ENCODE peak calls at places on chromosomes 11 and 22, in four cellular contexts. Y is hepatocyte, N is fibroblast of mammary gland, C is left lung. J is an unnamed sample.

GRCh38 chr11:16217631-16218030 is 138.7 kb downstream of the SOX6 start:
- DNase-seq in Y (no peak), N (peak), C (no peak), J (no peak)

GRCh38 chr22:21921729-21922128 is 30.9 kb downstream of the PPM1F start:
- DNase-seq in Y (no peak), N (no peak), C (no peak), J (no peak)

GRCh38 chr22:40512426-40513136 is 123.9 kb downstream of the MRTFA start:
- DNase-seq in Y (peak), N (peak), C (no peak), J (no peak)

GRCh38 chr11:19988598-19988997 is 171.7 kb downstream of the DBX1 start:
- DNase-seq in Y (peak), N (peak), C (peak), J (peak)

GRCh38 chr22:37561209-37562048 is 1.1 kb downstream of the CDC42EP1 start:
- DNase-seq in Y (peak), N (peak), C (peak), J (peak)

GRCh38 chr11:111635706-111636045 is 33.4 kb downstream of the SIK2 start:
- DNase-seq in Y (no peak), N (peak), C (no peak), J (no peak)

GRCh38 chr11:1481861-1482441 is 4.6 kb downstream of the MOB2 start:
- DNase-seq in Y (no peak), N (no peak), C (no peak), J (peak)

GRCh38 chr11:65505434-65506315 is 6.8 kb downstream of the MALAT1 start:
- DNase-seq in Y (no peak), N (peak), C (no peak), J (no peak)

GRCh38 chr11:46858920-46859531 is 12.9 kb upstream of the CKAP5 start:
- DNase-seq in Y (no peak), N (no peak), C (no peak), J (no peak)

GRCh38 chr11:126341760-126342161 is 13.7 kb upstream of the ST3GAL4 start:
- DNase-seq in Y (no peak), N (peak), C (no peak), J (no peak)

GRCh38 chr11:74683279-74683871 is 47.9 kb downstream of the CHRDL2 start:
- DNase-seq in Y (peak), N (no peak), C (peak), J (peak)

GRCh38 chr11:111978028-111978771 is 41.1 kb downstream of the DIXDC1 start:
- DNase-seq in Y (peak), N (peak), C (peak), J (no peak)

GRCh38 chr11:109937968-109938367 is 155.2 kb upstream of the ZC3H12C start:
- DNase-seq in Y (no peak), N (no peak), C (no peak), J (no peak)

GRCh38 chr22:42065408-42066132 is 5.0 kb downstream of the NAGA start:
- DNase-seq in Y (no peak), N (no peak), C (no peak), J (no peak)

GRCh38 chr22:46057762-46058420 is 80.9 kb upstream of the WNT7B start:
- DNase-seq in Y (no peak), N (peak), C (peak), J (peak)

GRCh38 chr22:29284196-29284595 is 16.1 kb downstream of the EWSR1 start:
- DNase-seq in Y (no peak), N (no peak), C (no peak), J (no peak)

GRCh38 chr11:17720796-17721171 is 1.4 kb downstream of the MYOD1 start:
- DNase-seq in Y (no peak), N (no peak), C (no peak), J (no peak)

GRCh38 chr22:35308480-35308945 is 8.8 kb downstream of the TOM1 start:
- DNase-seq in Y (no peak), N (no peak), C (peak), J (no peak)

GRCh38 chr11:34439521-34440258 is 956 bp downstream of the CAT start:
- DNase-seq in Y (no peak), N (no peak), C (no peak), J (no peak)

GRCh38 chr11:2888266-2888968 is 2.8 kb upstream of the CDKN1C start:
- DNase-seq in Y (peak), N (peak), C (peak), J (peak)

GRCh38 chr11:109019342-109019936 is 354.6 kb downstream of the DDX10 start:
- DNase-seq in Y (no peak), N (no peak), C (no peak), J (no peak)

GRCh38 chr11:19345519-19345847 is 104.7 kb upstream of the E2F8 start:
- DNase-seq in Y (no peak), N (peak), C (no peak), J (no peak)

GRCh38 chr22:32333141-32333768 is 24.4 kb upstream of the RFPL3 start:
- DNase-seq in Y (no peak), N (no peak), C (no peak), J (no peak)

GRCh38 chr11:114257621-114258558 is 38.3 kb upstream of the NNMT start:
- DNase-seq in Y (peak), N (peak), C (no peak), J (peak)

GRCh38 chr22:21845558-21846452 is 21.6 kb downstream of the MAPK1 start:
- DNase-seq in Y (no peak), N (no peak), C (no peak), J (no peak)

GRCh38 chr22:16801088-16801487 is 24.1 kb downstream of the XKR3 start:
- DNase-seq in Y (no peak), N (no peak), C (no peak), J (no peak)

GRCh38 chr11:122748968-122749687 is 89.2 kb upstream of the CRTAM start:
- DNase-seq in Y (no peak), N (peak), C (peak), J (no peak)

GRCh38 chr11:118200901-118201680 is 23.7 kb downstream of the JAML start:
- DNase-seq in Y (no peak), N (no peak), C (no peak), J (no peak)

GRCh38 chr11:22304337-22304961 is 33.7 kb upstream of the SLC17A6 start:
- DNase-seq in Y (peak), N (peak), C (no peak), J (no peak)

GRCh38 chr11:76889414-76889975 is 28.8 kb downstream of the ACER3 start:
- DNase-seq in Y (no peak), N (no peak), C (no peak), J (no peak)

GRCh38 chr11:9962722-9963121 is 298.8 kb downstream of the SWAP70 start:
- DNase-seq in Y (no peak), N (no peak), C (no peak), J (no peak)

GRCh38 chr11:19241260-19242183 is 777 bp upstream of the E2F8 start:
- DNase-seq in Y (peak), N (no peak), C (peak), J (peak)

GRCh38 chr22:36744413-36744765 is 31.5 kb downstream of the IFT27 start:
- DNase-seq in Y (no peak), N (no peak), C (no peak), J (no peak)

GRCh38 chr11:134750619-134751018 is 338.6 kb upstream of the B3GAT1 start:
- DNase-seq in Y (no peak), N (no peak), C (no peak), J (no peak)

J was measured in lower lobe of right lung.